ENCODE peak calls at places on chromosomes 2 and 18, in five cellular contexts. K is K562, F is SK-N-SH, D is HCT116, P is GM12878. Z is an unnamed sample.

GRCh38 chr2:197972587-197972986 is 168.2 kb downstream of the PLCL1 start:
- DNase-seq in K (no peak), F (no peak), D (no peak), P (no peak), Z (no peak)

GRCh38 chr18:80006726-80007125 is 18.4 kb upstream of the TXNL4A start:
- DNase-seq in K (no peak), F (no peak), D (no peak), P (no peak), Z (no peak)

GRCh38 chr2:236440110-236440881 is 129.3 kb upstream of the ACKR3 start:
- DNase-seq in K (no peak), F (no peak), D (no peak), P (no peak), Z (no peak)

GRCh38 chr2:223582001-223582400 is 20.2 kb downstream of the SCG2 start:
- DNase-seq in K (no peak), F (no peak), D (no peak), P (no peak), Z (no peak)

GRCh38 chr2:96872591-96873349 is 2.9 kb upstream of the SEMA4C start:
- DNase-seq in K (peak; percentile 43), F (no peak), D (no peak), P (no peak), Z (no peak)

GRCh38 chr18:79589601-79590091 is 90.0 kb upstream of the CTDP1 start:
- DNase-seq in K (no peak), F (no peak), D (no peak), P (no peak), Z (no peak)

GRCh38 chr2:207926133-207927076 is 98.9 kb downstream of the PLEKHM3 start:
- DNase-seq in K (no peak), F (no peak), D (no peak), P (no peak), Z (peak; percentile 96)

GRCh38 chr18:44195394-44196140 is 485.1 kb upstream of the SETBP1 start:
- DNase-seq in K (no peak), F (no peak), D (no peak), P (no peak), Z (no peak)

GRCh38 chr18:1708006-1708405 is 803.3 kb downstream of the ADCYAP1 start:
- DNase-seq in K (no peak), F (no peak), D (no peak), P (no peak), Z (no peak)

GRCh38 chr2:199261936-199262335 is 195.8 kb downstream of the SATB2 start:
- DNase-seq in K (no peak), F (no peak), D (no peak), P (no peak), Z (no peak)

GRCh38 chr2:5692561-5693287 is 540 bp downstream of the SOX11 start:
- DNase-seq in K (no peak), F (peak; percentile 68), D (no peak), P (no peak), Z (no peak)

GRCh38 chr2:44715671-44716077 is 225.8 kb upstream of the SIX3 start:
- DNase-seq in K (no peak), F (peak; percentile 46), D (peak; percentile 19), P (no peak), Z (peak; percentile 24)

GRCh38 chr2:289362-290089 is 1.6 kb upstream of the ALKAL2 start:
- DNase-seq in K (peak; percentile 69), F (peak; percentile 64), D (no peak), P (no peak), Z (no peak)

GRCh38 chr2:56474412-56475158 is 290.8 kb downstream of the CCDC85A start:
- DNase-seq in K (no peak), F (no peak), D (no peak), P (no peak), Z (no peak)

GRCh38 chr2:221573430-221574230 is 1.5 kb upstream of the EPHA4 start:
- DNase-seq in K (peak; percentile 66), F (peak; percentile 91), D (peak; percentile 22), P (no peak), Z (peak; percentile 36)

GRCh38 chr2:27236626-27237025 is 19.5 kb downstream of the CAD start:
- DNase-seq in K (no peak), F (no peak), D (no peak), P (no peak), Z (no peak)

GRCh38 chr2:175463639-175464310 is 282.3 kb upstream of the ATP5MC3 start:
- DNase-seq in K (no peak), F (no peak), D (no peak), P (no peak), Z (peak; percentile 18)

GRCh38 chr2:226742346-226742745 is 57.3 kb downstream of the IRS1 start:
- DNase-seq in K (no peak), F (no peak), D (no peak), P (no peak), Z (no peak)

GRCh38 chr18:31103423-31103822 is 1.2 kb upstream of the DSC2 start:
- DNase-seq in K (no peak), F (no peak), D (no peak), P (no peak), Z (no peak)

GRCh38 chr2:16568998-16569397 is 96.6 kb downstream of the CYRIA start:
- DNase-seq in K (no peak), F (no peak), D (no peak), P (no peak), Z (no peak)

GRCh38 chr2:127415593-127416485 is 2.4 kb upstream of the PROC start:
- DNase-seq in K (peak; percentile 84), F (peak; percentile 90), D (peak; percentile 61), P (no peak), Z (no peak)

GRCh38 chr2:142010871-142011270 is 119.9 kb downstream of the LRP1B start:
- DNase-seq in K (no peak), F (no peak), D (no peak), P (no peak), Z (no peak)

GRCh38 chr2:64462940-64463339 is 9.0 kb downstream of the LGALSL start:
- DNase-seq in K (no peak), F (no peak), D (no peak), P (no peak), Z (no peak)

GRCh38 chr2:132783883-132784282 is 113.9 kb upstream of the LYPD1 start:
- DNase-seq in K (no peak), F (no peak), D (no peak), P (no peak), Z (no peak)

GRCh38 chr18:78151948-78152725 is 827.5 kb upstream of the SALL3 start:
- DNase-seq in K (no peak), F (no peak), D (no peak), P (no peak), Z (no peak)

GRCh38 chr2:121187351-121187921 is 97.6 kb downstream of the TFCP2L1 start:
- DNase-seq in K (no peak), F (no peak), D (no peak), P (no peak), Z (no peak)

GRCh38 chr2:121186261-121186660 is 98.7 kb downstream of the TFCP2L1 start:
- DNase-seq in K (no peak), F (no peak), D (no peak), P (no peak), Z (no peak)

GRCh38 chr2:121185111-121185510 is 99.9 kb downstream of the TFCP2L1 start:
- DNase-seq in K (no peak), F (no peak), D (no peak), P (no peak), Z (no peak)

GRCh38 chr2:121184248-121184862 is 100.6 kb downstream of the TFCP2L1 start:
- DNase-seq in K (no peak), F (no peak), D (no peak), P (no peak), Z (no peak)

GRCh38 chr2:121185571-121186074 is 99.4 kb downstream of the TFCP2L1 start:
- DNase-seq in K (no peak), F (no peak), D (peak; percentile 8), P (no peak), Z (no peak)
- TF ChIP-seq ZBTB33 in K (no peak), F (no peak), D (no peak), P (no peak), Z (no peak)

DNA sequence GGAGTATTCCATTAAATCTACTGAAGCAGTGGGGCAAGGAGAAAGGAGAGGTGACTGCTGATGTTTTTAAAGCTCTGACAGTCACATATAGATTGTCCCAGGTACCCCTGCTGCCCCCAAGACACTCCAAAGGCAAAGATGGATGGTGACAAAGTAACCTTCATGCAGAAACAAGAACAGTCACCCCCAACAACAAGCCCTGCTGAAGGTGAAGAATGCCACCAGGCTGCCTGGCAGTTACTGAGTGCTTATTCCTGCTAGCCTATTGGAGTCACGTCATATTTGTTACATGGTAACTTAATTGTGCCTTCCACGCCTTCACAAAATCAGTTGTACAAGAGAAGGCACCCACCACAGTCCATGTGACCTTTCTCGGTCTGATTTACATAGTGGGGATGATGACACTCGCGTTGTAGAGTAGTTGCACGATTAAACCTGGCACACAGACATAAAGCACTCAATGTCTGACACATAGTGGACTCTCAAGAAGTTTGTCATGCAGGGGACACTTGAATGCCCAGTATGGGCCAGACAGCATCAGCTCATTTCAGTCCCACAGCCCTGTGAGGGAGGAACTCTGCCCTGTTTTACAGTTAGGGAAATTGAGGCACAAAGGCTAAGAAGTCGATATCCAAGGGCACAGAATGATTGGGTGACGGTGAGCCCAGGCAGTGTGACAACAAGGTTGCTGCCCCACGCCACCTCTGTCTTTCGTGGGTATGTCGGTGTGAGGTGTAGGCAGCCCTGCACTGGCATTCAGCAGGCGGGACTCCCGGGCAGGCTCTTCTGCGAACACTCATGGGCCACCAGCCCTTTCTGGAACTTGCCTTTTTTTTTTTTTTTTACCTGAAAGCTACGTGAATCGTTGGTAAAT is 62.7 kb downstream of the ZCCHC2 start:
- DNase-seq in K (no peak), F (no peak), D (no peak), P (no peak), Z (no peak)
- TF ChIP-seq ZBTB33 in K (no peak), F (no peak), D (no peak), P (no peak), Z (no peak)

GRCh38 chr2:12555012-12555645 is 161.6 kb upstream of the TRIB2 start:
- DNase-seq in K (peak; percentile 22), F (peak; percentile 38), D (no peak), P (no peak), Z (no peak)
- TF ChIP-seq ZBTB33 in K (no peak), F (no peak), D (no peak), P (no peak), Z (no peak)

GRCh38 chr2:194087569-194087968 is 1569.5 kb upstream of the SLC39A10 start:
- DNase-seq in K (no peak), F (no peak), D (no peak), P (no peak), Z (no peak)
- TF ChIP-seq ZBTB33 in K (no peak), F (no peak), D (no peak), P (no peak), Z (no peak)

GRCh38 chr2:196277002-196277401 is 105.6 kb upstream of the STK17B start:
- DNase-seq in K (peak; percentile 23), F (no peak), D (no peak), P (no peak), Z (no peak)
- TF ChIP-seq ZBTB33 in K (no peak), F (no peak), D (no peak), P (no peak), Z (no peak)

DNA sequence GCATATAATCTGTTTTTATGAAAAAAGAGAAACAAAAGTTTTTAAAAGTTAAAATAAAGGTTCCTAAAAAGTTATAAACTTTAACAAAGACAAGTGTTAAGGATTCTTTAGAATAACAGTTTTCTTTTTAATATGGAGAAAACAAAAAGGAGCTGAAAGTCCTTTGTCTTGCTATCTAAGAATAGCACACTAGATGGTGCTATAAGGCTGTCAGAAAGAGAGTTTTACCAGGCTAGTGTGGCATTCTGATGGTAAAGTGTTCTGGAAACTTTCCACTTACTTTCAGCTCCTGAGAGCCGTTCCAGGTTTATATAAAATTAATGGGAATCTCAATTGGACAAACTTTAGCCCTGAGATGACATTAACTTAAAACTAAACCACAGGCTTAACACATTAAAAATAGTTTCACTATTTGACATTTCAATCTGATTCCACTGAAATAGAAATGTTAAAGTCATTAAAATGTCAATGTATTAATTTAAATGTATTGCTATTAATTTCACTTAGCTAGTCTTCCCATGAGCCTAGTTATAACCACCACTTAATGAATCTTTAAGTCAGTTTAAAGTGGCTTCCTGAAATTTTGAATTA is 3.7 kb downstream of the FBXO48 start:
- DNase-seq in K (peak; percentile 48), F (peak; percentile 63), D (peak; percentile 62), P (no peak), Z (peak; percentile 68)
- TF ChIP-seq ZBTB33 in K (no peak), F (no peak), D (no peak), P (no peak), Z (no peak)

Z was measured in HepG2.